ENCODE peak calls at places on chromosomes 11 and 22, in six cellular contexts. R is IMR-90, H is mesenchymal stem cell, O is H1, L is mesendoderm, W is trophoblast cell. Y is an unnamed sample.
A peak's percentile ranks its signal among the peaks of the same experiment; 100 is the strongest.

GRCh38 chr11:70421123-70421522 is 22.8 kb downstream of the CTTN start:
- DNase-seq in R (no peak), H (no peak), O (no peak), L (no peak), W (no peak), Y (no peak)

GRCh38 chr22:47417699-47418098 is 655.2 kb downstream of the TBC1D22A start:
- DNase-seq in R (no peak), H (no peak), O (no peak), L (no peak), W (no peak), Y (no peak)

GRCh38 chr11:14320020-14320419 is 39.0 kb downstream of the RRAS2 start:
- DNase-seq in R (peak; percentile 59), H (peak; percentile 59), O (no peak), L (no peak), W (peak; percentile 35), Y (no peak)

GRCh38 chr11:13280323-13280722 is 2.7 kb downstream of the BMAL1 start:
- DNase-seq in R (no peak), H (no peak), O (no peak), L (no peak), W (no peak), Y (no peak)

GRCh38 chr11:394858-395655 is 1.0 kb downstream of the PKP3 start:
- DNase-seq in R (no peak), H (no peak), O (no peak), L (no peak), W (no peak), Y (no peak)

GRCh38 chr22:23376256-23376655 is 195.9 kb downstream of the BCR start:
- DNase-seq in R (no peak), H (peak; percentile 13), O (no peak), L (peak; percentile 79), W (peak; percentile 40), Y (no peak)

GRCh38 chr22:20569059-20570058 is 61.9 kb downstream of the MED15 start:
- DNase-seq in R (peak; percentile 99), H (peak; percentile 98), O (no peak), L (no peak), W (peak; percentile 95), Y (no peak)

GRCh38 chr11:119470316-119471266 is 47.6 kb upstream of the THY1 start:
- DNase-seq in R (peak; percentile 96), H (peak; percentile 46), O (no peak), L (no peak), W (peak; percentile 46), Y (no peak)

GRCh38 chr11:35550374-35551036 is 25.1 kb upstream of the PAMR1 start:
- DNase-seq in R (peak; percentile 55), H (no peak), O (no peak), L (no peak), W (no peak), Y (no peak)

GRCh38 chr11:94803491-94803890 is 35.3 kb downstream of the AMOTL1 start:
- DNase-seq in R (peak; percentile 70), H (no peak), O (no peak), L (no peak), W (no peak), Y (no peak)

GRCh38 chr22:32378703-32379272 is 21.1 kb downstream of the RFPL3 start:
- DNase-seq in R (peak; percentile 18), H (peak; percentile 47), O (no peak), L (peak; percentile 80), W (peak; percentile 25), Y (peak; percentile 53)

GRCh38 chr11:911031-911889 is 650 bp upstream of the CHID1 start:
- DNase-seq in R (peak; percentile 64), H (peak; percentile 75), O (no peak), L (peak; percentile 63), W (peak; percentile 29), Y (no peak)

GRCh38 chr11:33802414-33802950 is 28.2 kb upstream of the FBXO3 start:
- DNase-seq in R (peak; percentile 88), H (peak; percentile 88), O (peak; percentile 67), L (peak; percentile 98), W (peak; percentile 41), Y (peak; percentile 82)

GRCh38 chr11:116384407-116384806 is 388.4 kb downstream of the BUD13 start:
- DNase-seq in R (no peak), H (no peak), O (no peak), L (no peak), W (no peak), Y (no peak)

GRCh38 chr11:1116666-1117390 is 40.9 kb upstream of the MUC5AC start:
- DNase-seq in R (no peak), H (no peak), O (no peak), L (no peak), W (no peak), Y (no peak)

GRCh38 chr11:28659716-28660348 is 551.6 kb downstream of the METTL15 start:
- DNase-seq in R (peak; percentile 60), H (peak; percentile 12), O (no peak), L (no peak), W (peak; percentile 57), Y (no peak)

GRCh38 chr22:25775501-25775900 is 33.5 kb downstream of the MYO18B start:
- DNase-seq in R (peak; percentile 21), H (peak; percentile 71), O (no peak), L (peak; percentile 79), W (no peak), Y (peak; percentile 41)

GRCh38 chr11:69904331-69905201 is 85.3 kb upstream of the FGF3 start:
- DNase-seq in R (no peak), H (no peak), O (no peak), L (no peak), W (no peak), Y (no peak)

GRCh38 chr22:45481661-45482060 is 21.0 kb upstream of the FBLN1 start:
- DNase-seq in R (no peak), H (no peak), O (no peak), L (no peak), W (no peak), Y (no peak)

GRCh38 chr11:34825315-34825669 is 90.9 kb downstream of the APIP start:
- DNase-seq in R (no peak), H (no peak), O (no peak), L (no peak), W (no peak), Y (no peak)

GRCh38 chr11:16358726-16359125 is 2.4 kb upstream of the SOX6 start:
- DNase-seq in R (no peak), H (no peak), O (no peak), L (no peak), W (no peak), Y (no peak)

GRCh38 chr11:6457581-6458320 is 16.0 kb downstream of the TRIM3 start:
- DNase-seq in R (no peak), H (no peak), O (no peak), L (no peak), W (no peak), Y (no peak)

GRCh38 chr11:6452219-6452618 is 11.4 kb upstream of the HPX start:
- DNase-seq in R (peak; percentile 19), H (no peak), O (no peak), L (no peak), W (no peak), Y (no peak)

GRCh38 chr11:6453152-6453551 is 12.4 kb upstream of the HPX start:
- DNase-seq in R (no peak), H (no peak), O (no peak), L (no peak), W (no peak), Y (no peak)

GRCh38 chr11:6456361-6457073 is 15.7 kb upstream of the HPX start:
- DNase-seq in R (no peak), H (no peak), O (no peak), L (no peak), W (no peak), Y (no peak)

DNA sequence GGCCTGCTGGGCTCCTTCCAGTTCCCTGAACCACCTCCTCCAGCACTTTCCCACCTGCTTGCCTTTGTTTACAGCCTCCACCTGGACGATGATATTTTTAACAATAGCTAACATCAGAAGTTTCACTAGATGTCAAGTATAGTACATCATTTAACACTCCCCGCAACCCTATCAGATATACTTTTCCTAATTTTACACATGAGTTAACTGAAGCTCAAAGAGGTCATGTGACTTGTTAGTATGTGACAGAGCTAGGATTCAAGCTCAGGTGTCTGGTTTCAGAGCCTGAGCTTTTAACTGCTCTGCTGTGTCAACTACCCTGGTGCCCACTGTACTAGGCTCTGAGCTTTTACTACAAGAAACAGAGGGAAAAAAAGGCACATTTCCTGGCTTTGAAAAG is 14.3 kb upstream of the HPX start:
- DNase-seq in R (no peak), H (no peak), O (no peak), L (no peak), W (no peak), Y (no peak)
- H3K27ac ChIP-seq in R (no peak overlapping the region), H (no peak overlapping the region), O (no peak overlapping the region), L (no peak overlapping the region), W (no peak overlapping the region), Y (no peak overlapping the region)

GRCh38 chr11:62909107-62909894 is 11.9 kb downstream of the CHRM1 start:
- DNase-seq in R (peak; percentile 73), H (peak; percentile 76), O (peak; percentile 91), L (peak; percentile 99), W (peak; percentile 97), Y (peak; percentile 58)
- H4K8ac ChIP-seq in R (no peak overlapping the region), H (peak overlapping the region; percentile 43), O (peak overlapping the region; percentile 90), L (peak overlapping the region; percentile 13), W (peak overlapping the region; percentile 80), Y (peak overlapping the region; percentile 27)

GRCh38 chr22:40289991-40290459 is 56.3 kb upstream of the ADSL start:
- DNase-seq in R (no peak), H (peak; percentile 30), O (no peak), L (no peak), W (no peak), Y (no peak)

GRCh38 chr22:40281717-40282116 is 64.6 kb upstream of the ADSL start:
- DNase-seq in R (no peak), H (no peak), O (no peak), L (no peak), W (no peak), Y (no peak)

DNA sequence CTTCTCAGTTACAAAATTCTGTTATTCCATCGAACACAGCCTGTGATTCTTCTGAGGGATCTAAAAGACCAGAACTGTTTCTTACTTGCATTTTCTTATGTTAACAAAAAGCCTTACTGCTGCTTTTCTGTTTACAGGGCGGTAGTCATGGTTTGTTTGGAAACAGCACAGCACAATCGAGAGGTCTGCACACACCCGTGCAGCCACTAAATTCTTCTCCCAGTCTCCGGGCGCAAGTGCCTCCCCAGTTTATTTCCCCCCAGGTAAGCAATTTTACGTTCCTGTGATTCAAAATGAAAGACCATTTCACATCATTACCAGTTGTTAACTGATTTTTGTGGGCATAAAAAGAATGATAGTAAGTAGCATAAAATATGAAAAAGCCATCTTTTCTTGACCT is 60.8 kb upstream of the ADSL start:
- DNase-seq in R (no peak), H (no peak), O (no peak), L (no peak), W (no peak), Y (no peak)
- H3K36me3 ChIP-seq in R (peaks cover 37% of the 10 kb centered on the region), H (peaks cover 87% of the 10 kb centered on the region), O (peaks cover 42% of the 10 kb centered on the region), L (peaks cover 7% of the 10 kb centered on the region), W (peaks cover 21% of the 10 kb centered on the region), Y (peaks cover 36% of the 10 kb centered on the region)

DNA sequence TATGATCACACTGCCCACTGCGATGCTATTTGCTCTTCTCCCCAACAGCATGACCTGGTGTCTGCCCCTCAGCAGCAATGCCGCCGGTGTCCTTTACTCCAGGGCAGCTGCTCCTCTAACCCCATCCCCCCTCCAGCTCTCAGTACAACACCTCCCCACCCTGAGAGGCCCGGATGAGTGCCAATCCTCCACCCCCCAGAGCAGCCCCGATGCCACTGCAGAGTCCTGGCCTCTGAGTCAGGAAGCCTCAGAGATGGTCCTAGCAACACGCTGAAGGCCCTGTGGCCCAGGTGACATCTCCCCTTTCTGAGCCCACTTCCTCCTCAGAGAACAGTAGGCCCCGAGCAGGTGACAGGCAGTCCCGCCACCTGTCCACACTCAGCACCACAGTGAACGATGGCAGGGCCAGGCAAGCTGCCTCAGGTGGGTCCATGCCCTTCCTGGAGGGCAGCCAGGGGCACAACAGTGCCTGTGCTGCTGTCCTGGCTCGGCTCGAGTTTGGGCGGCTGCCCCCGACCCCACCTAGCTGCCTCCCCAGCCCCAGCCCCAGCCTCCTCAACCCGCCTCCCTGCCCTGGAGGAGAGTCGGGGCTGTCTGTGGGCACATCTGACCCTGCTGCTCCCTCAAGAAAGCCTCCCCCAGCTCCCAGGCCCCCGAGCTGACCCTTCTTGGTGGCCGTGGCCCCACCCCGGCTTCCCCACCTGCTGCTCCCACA is 3.9 kb upstream of the NDUFS8 start:
- DNase-seq in R (no peak), H (no peak), O (no peak), L (no peak), W (no peak), Y (no peak)
- H3K27ac ChIP-seq in R (no peak overlapping the region), H (no peak overlapping the region), O (no peak overlapping the region), L (no peak overlapping the region), W (no peak overlapping the region), Y (no peak overlapping the region)